ENCODE peak calls at places on chromosomes 12 and 14, in ten cellular contexts. One of them, this sample, is unnamed.

GRCh38 chr12:126397071-126397571 is 1331.9 kb downstream of the AACS start:
- DNase-seq in cardiac muscle cell: peak
- DNase-seq in DMS153: no peak
- DNase-seq in A549: no peak
- DNase-seq in NCI-H1048: no peak
- DNase-seq in NCI-H510A treated with DMSO at 0.1 percent for 48 hours: no peak
- DNase-seq in EL: no peak
- DNase-seq in GM12891: no peak
- DNase-seq in stimulated activated CD4-positive, alpha-beta T cell treated with anti-CD3 and anti-CD28 coated beads, Interleukin-2, amount 100 ng/mL, for 24 hours: no peak
- DNase-seq in small intestine: no peak
- DNase-seq in this sample: no peak

GRCh38 chr12:62426095-62426488 is 40.5 kb upstream of the MON2 start:
- DNase-seq in A549: no peak
- DNase-seq in small intestine: no peak
- DNase-seq in cardiac muscle cell: peak
- DNase-seq in GM12891: no peak
- DNase-seq in NCI-H510A treated with DMSO at 0.1 percent for 48 hours: no peak
- DNase-seq in DMS153: no peak
- DNase-seq in NCI-H1048: no peak
- DNase-seq in EL: peak
- DNase-seq in stimulated activated CD4-positive, alpha-beta T cell treated with anti-CD3 and anti-CD28 coated beads, Interleukin-2, amount 100 ng/mL, for 24 hours: no peak
- DNase-seq in this sample: no peak

GRCh38 chr14:58239259-58240210 is 5.1 kb upstream of the PSMA3 start:
- DNase-seq in A549: peak
- DNase-seq in small intestine: peak
- DNase-seq in NCI-H510A treated with DMSO at 0.1 percent for 48 hours: peak
- DNase-seq in NCI-H1048: no peak
- DNase-seq in GM12891: no peak
- DNase-seq in EL: peak
- DNase-seq in DMS153: peak
- DNase-seq in cardiac muscle cell: peak
- DNase-seq in stimulated activated CD4-positive, alpha-beta T cell treated with anti-CD3 and anti-CD28 coated beads, Interleukin-2, amount 100 ng/mL, for 24 hours: peak
- DNase-seq in this sample: peak

GRCh38 chr14:95291859-95292542 is 27.7 kb downstream of the CLMN start:
- DNase-seq in small intestine: peak
- DNase-seq in DMS153: peak
- DNase-seq in EL: peak
- DNase-seq in NCI-H1048: no peak
- DNase-seq in A549: no peak
- DNase-seq in stimulated activated CD4-positive, alpha-beta T cell treated with anti-CD3 and anti-CD28 coated beads, Interleukin-2, amount 100 ng/mL, for 24 hours: no peak
- DNase-seq in NCI-H510A treated with DMSO at 0.1 percent for 48 hours: peak
- DNase-seq in GM12891: no peak
- DNase-seq in cardiac muscle cell: peak
- DNase-seq in this sample: no peak

GRCh38 chr12:107468182-107468581 is 217.4 kb upstream of the PWP1 start:
- DNase-seq in DMS153: no peak
- DNase-seq in GM12891: no peak
- DNase-seq in NCI-H510A treated with DMSO at 0.1 percent for 48 hours: peak
- DNase-seq in A549: no peak
- DNase-seq in small intestine: no peak
- DNase-seq in cardiac muscle cell: no peak
- DNase-seq in EL: no peak
- DNase-seq in NCI-H1048: no peak
- DNase-seq in stimulated activated CD4-positive, alpha-beta T cell treated with anti-CD3 and anti-CD28 coated beads, Interleukin-2, amount 100 ng/mL, for 24 hours: no peak
- DNase-seq in this sample: no peak

GRCh38 chr14:101167428-101167827 is 263.9 kb upstream of the RTL1 start:
- DNase-seq in NCI-H510A treated with DMSO at 0.1 percent for 48 hours: no peak
- DNase-seq in DMS153: no peak
- DNase-seq in A549: no peak
- DNase-seq in NCI-H1048: no peak
- DNase-seq in small intestine: no peak
- DNase-seq in EL: no peak
- DNase-seq in stimulated activated CD4-positive, alpha-beta T cell treated with anti-CD3 and anti-CD28 coated beads, Interleukin-2, amount 100 ng/mL, for 24 hours: no peak
- DNase-seq in cardiac muscle cell: no peak
- DNase-seq in GM12891: no peak
- DNase-seq in this sample: no peak

GRCh38 chr12:50985322-50985721 is 33.0 kb downstream of the HIGD1C start:
- DNase-seq in NCI-H510A treated with DMSO at 0.1 percent for 48 hours: no peak
- DNase-seq in stimulated activated CD4-positive, alpha-beta T cell treated with anti-CD3 and anti-CD28 coated beads, Interleukin-2, amount 100 ng/mL, for 24 hours: no peak
- DNase-seq in NCI-H1048: no peak
- DNase-seq in cardiac muscle cell: peak
- DNase-seq in DMS153: no peak
- DNase-seq in small intestine: peak
- DNase-seq in EL: peak
- DNase-seq in A549: no peak
- DNase-seq in GM12891: no peak
- DNase-seq in this sample: peak

GRCh38 chr12:103821773-103822172 is 19.3 kb downstream of the NT5DC3 start:
- DNase-seq in GM12891: no peak
- DNase-seq in NCI-H1048: no peak
- DNase-seq in small intestine: no peak
- DNase-seq in A549: no peak
- DNase-seq in cardiac muscle cell: no peak
- DNase-seq in NCI-H510A treated with DMSO at 0.1 percent for 48 hours: no peak
- DNase-seq in EL: peak
- DNase-seq in DMS153: no peak
- DNase-seq in stimulated activated CD4-positive, alpha-beta T cell treated with anti-CD3 and anti-CD28 coated beads, Interleukin-2, amount 100 ng/mL, for 24 hours: no peak
- DNase-seq in this sample: peak

GRCh38 chr14:106044949-106045596 is 518.7 kb downstream of the TMEM121 start:
- DNase-seq in cardiac muscle cell: no peak
- DNase-seq in GM12891: peak
- DNase-seq in NCI-H1048: no peak
- DNase-seq in NCI-H510A treated with DMSO at 0.1 percent for 48 hours: no peak
- DNase-seq in A549: peak
- DNase-seq in DMS153: no peak
- DNase-seq in EL: peak
- DNase-seq in small intestine: peak
- DNase-seq in stimulated activated CD4-positive, alpha-beta T cell treated with anti-CD3 and anti-CD28 coated beads, Interleukin-2, amount 100 ng/mL, for 24 hours: peak
- DNase-seq in this sample: no peak

GRCh38 chr14:70685480-70686197 is 43.9 kb downstream of the TTC9 start:
- DNase-seq in NCI-H510A treated with DMSO at 0.1 percent for 48 hours: no peak
- DNase-seq in A549: no peak
- DNase-seq in small intestine: no peak
- DNase-seq in NCI-H1048: no peak
- DNase-seq in cardiac muscle cell: no peak
- DNase-seq in stimulated activated CD4-positive, alpha-beta T cell treated with anti-CD3 and anti-CD28 coated beads, Interleukin-2, amount 100 ng/mL, for 24 hours: no peak
- DNase-seq in GM12891: no peak
- DNase-seq in EL: no peak
- DNase-seq in DMS153: no peak
- DNase-seq in this sample: no peak

GRCh38 chr12:116130431-116130830 is 147.1 kb downstream of the MED13L start:
- DNase-seq in EL: peak
- DNase-seq in NCI-H510A treated with DMSO at 0.1 percent for 48 hours: no peak
- DNase-seq in A549: no peak
- DNase-seq in stimulated activated CD4-positive, alpha-beta T cell treated with anti-CD3 and anti-CD28 coated beads, Interleukin-2, amount 100 ng/mL, for 24 hours: no peak
- DNase-seq in DMS153: no peak
- DNase-seq in NCI-H1048: no peak
- DNase-seq in small intestine: no peak
- DNase-seq in cardiac muscle cell: peak
- DNase-seq in GM12891: no peak
- DNase-seq in this sample: peak

GRCh38 chr12:105330938-105331804 is 680 bp downstream of the C12orf75 start:
- DNase-seq in DMS153: no peak
- DNase-seq in A549: no peak
- DNase-seq in stimulated activated CD4-positive, alpha-beta T cell treated with anti-CD3 and anti-CD28 coated beads, Interleukin-2, amount 100 ng/mL, for 24 hours: peak
- DNase-seq in cardiac muscle cell: no peak
- DNase-seq in EL: peak
- DNase-seq in NCI-H510A treated with DMSO at 0.1 percent for 48 hours: peak
- DNase-seq in GM12891: no peak
- DNase-seq in NCI-H1048: no peak
- DNase-seq in small intestine: peak
- DNase-seq in this sample: peak

GRCh38 chr14:74083161-74083560 is 1.1 kb downstream of the ALDH6A1 start:
- DNase-seq in NCI-H1048: no peak
- DNase-seq in stimulated activated CD4-positive, alpha-beta T cell treated with anti-CD3 and anti-CD28 coated beads, Interleukin-2, amount 100 ng/mL, for 24 hours: no peak
- DNase-seq in DMS153: no peak
- DNase-seq in small intestine: no peak
- DNase-seq in EL: no peak
- DNase-seq in GM12891: no peak
- DNase-seq in A549: no peak
- DNase-seq in cardiac muscle cell: no peak
- DNase-seq in NCI-H510A treated with DMSO at 0.1 percent for 48 hours: no peak
- DNase-seq in this sample: no peak

GRCh38 chr12:64752833-64753238 is 6.4 kb downstream of the GNS start:
- DNase-seq in small intestine: peak
- DNase-seq in A549: no peak
- DNase-seq in DMS153: no peak
- DNase-seq in NCI-H1048: no peak
- DNase-seq in EL: no peak
- DNase-seq in stimulated activated CD4-positive, alpha-beta T cell treated with anti-CD3 and anti-CD28 coated beads, Interleukin-2, amount 100 ng/mL, for 24 hours: no peak
- DNase-seq in GM12891: no peak
- DNase-seq in NCI-H510A treated with DMSO at 0.1 percent for 48 hours: no peak
- DNase-seq in cardiac muscle cell: peak
- DNase-seq in this sample: no peak

GRCh38 chr12:69240625-69240984 is 1.2 kb downstream of the CPSF6 start:
- DNase-seq in stimulated activated CD4-positive, alpha-beta T cell treated with anti-CD3 and anti-CD28 coated beads, Interleukin-2, amount 100 ng/mL, for 24 hours: peak
- DNase-seq in A549: peak
- DNase-seq in DMS153: no peak
- DNase-seq in NCI-H1048: no peak
- DNase-seq in cardiac muscle cell: peak
- DNase-seq in EL: peak
- DNase-seq in NCI-H510A treated with DMSO at 0.1 percent for 48 hours: peak
- DNase-seq in small intestine: peak
- DNase-seq in GM12891: no peak
- DNase-seq in this sample: no peak

GRCh38 chr12:65025070-65025469 is 96.0 kb downstream of the WIF1 start:
- DNase-seq in NCI-H510A treated with DMSO at 0.1 percent for 48 hours: no peak
- DNase-seq in cardiac muscle cell: no peak
- DNase-seq in DMS153: no peak
- DNase-seq in NCI-H1048: no peak
- DNase-seq in GM12891: no peak
- DNase-seq in small intestine: no peak
- DNase-seq in stimulated activated CD4-positive, alpha-beta T cell treated with anti-CD3 and anti-CD28 coated beads, Interleukin-2, amount 100 ng/mL, for 24 hours: no peak
- DNase-seq in EL: no peak
- DNase-seq in A549: no peak
- DNase-seq in this sample: no peak